ENCODE peak calls at places on chromosomes 16 and 17, in ten cellular contexts. W is body of pancreas; F is epithelial cell of esophagus; P is spleen; A is activated gamma-delta T cell treated with anti-CD3 and anti-CD28 coated beads, Interleukin-2, amount 50 U/mL, for 16 hours; Q is tibial artery; N is HFFc6; G is T-helper 2 cell; S is central memory CD4-positive, alpha-beta T cell; B is NCI-H2081. E is an unnamed sample.

GRCh38 chr17:63819585-63820537 is 7.4 kb upstream of the PSMC5 start:
- DNase-seq in W (no peak), F (no peak), P (no peak), A (no peak), Q (no peak), N (no peak), G (no peak), S (no peak), B (no peak), E (no peak)

GRCh38 chr16:64051826-64052225 is 1070.0 kb downstream of the CDH11 start:
- DNase-seq in W (no peak), F (peak), P (no peak), A (no peak), Q (no peak), N (peak), G (no peak), S (no peak), B (peak), E (peak)

GRCh38 chr16:51151435-51151950 is 423 bp upstream of the SALL1 start:
- DNase-seq in W (peak), F (no peak), P (no peak), A (no peak), Q (no peak), N (peak), G (no peak), S (no peak), B (peak), E (no peak)

GRCh38 chr17:72388765-72389473 is 268.1 kb downstream of the SOX9 start:
- DNase-seq in W (no peak), F (peak), P (no peak), A (no peak), Q (no peak), N (peak), G (no peak), S (no peak), B (no peak), E (no peak)

GRCh38 chr17:50679008-50679544 is 28.6 kb downstream of the ANKRD40 start:
- DNase-seq in W (no peak), F (no peak), P (no peak), A (no peak), Q (no peak), N (no peak), G (no peak), S (no peak), B (no peak), E (no peak)

GRCh38 chr16:14303182-14303618 is 232.1 kb downstream of the MRTFB start:
- DNase-seq in W (peak), F (peak), P (no peak), A (no peak), Q (no peak), N (no peak), G (no peak), S (no peak), B (no peak), E (peak)

GRCh38 chr16:53510704-53511070 is 7.7 kb upstream of the AKTIP start:
- DNase-seq in W (no peak), F (no peak), P (no peak), A (no peak), Q (no peak), N (no peak), G (no peak), S (no peak), B (no peak), E (no peak)

GRCh38 chr16:4640572-4641305 is 16.1 kb downstream of the MGRN1 start:
- DNase-seq in W (no peak), F (no peak), P (no peak), A (no peak), Q (no peak), N (no peak), G (no peak), S (no peak), B (no peak), E (no peak)

GRCh38 chr17:79661292-79662041 is 50.6 kb upstream of the RBFOX3 start:
- DNase-seq in W (no peak), F (no peak), P (no peak), A (no peak), Q (no peak), N (no peak), G (no peak), S (no peak), B (no peak), E (no peak)

GRCh38 chr17:28744104-28744801 is 442 bp downstream of the TRAF4 start:
- DNase-seq in W (peak), F (peak), P (peak), A (no peak), Q (no peak), N (no peak), G (peak), S (peak), B (no peak), E (peak)

GRCh38 chr16:85563515-85564276 is 49.4 kb upstream of the GSE1 start:
- DNase-seq in W (peak), F (no peak), P (peak), A (no peak), Q (peak), N (no peak), G (no peak), S (no peak), B (no peak), E (no peak)

GRCh38 chr17:56604691-56605090 is 11.2 kb downstream of the NOG start:
- DNase-seq in W (no peak), F (no peak), P (no peak), A (no peak), Q (no peak), N (no peak), G (no peak), S (no peak), B (no peak), E (peak)

GRCh38 chr16:80875616-80876015 is 71.2 kb upstream of the CDYL2 start:
- DNase-seq in W (peak), F (no peak), P (no peak), A (no peak), Q (no peak), N (no peak), G (no peak), S (no peak), B (no peak), E (no peak)

GRCh38 chr16:22782299-22782698 is 31.7 kb upstream of the HS3ST2 start:
- DNase-seq in W (no peak), F (no peak), P (no peak), A (no peak), Q (peak), N (no peak), G (no peak), S (no peak), B (no peak), E (no peak)

GRCh38 chr16:85884808-85885463 is 14.0 kb upstream of the IRF8 start:
- DNase-seq in W (no peak), F (no peak), P (no peak), A (no peak), Q (no peak), N (no peak), G (no peak), S (no peak), B (no peak), E (no peak)

GRCh38 chr17:76414334-76415295 is 30.2 kb downstream of the SPHK1 start:
- DNase-seq in W (peak), F (no peak), P (peak), A (no peak), Q (peak), N (peak), G (no peak), S (no peak), B (peak), E (no peak)

GRCh38 chr16:9003322-9003721 is 39.6 kb upstream of the USP7 start:
- DNase-seq in W (peak), F (peak), P (no peak), A (no peak), Q (no peak), N (no peak), G (no peak), S (no peak), B (peak), E (no peak)

GRCh38 chr17:79223471-79223870 is 148.8 kb downstream of the ENGASE start:
- DNase-seq in W (no peak), F (no peak), P (no peak), A (no peak), Q (no peak), N (no peak), G (no peak), S (no peak), B (no peak), E (no peak)

E was measured in trophoblast cell.